ENCODE peak calls at places on chromosome 2, in nine cellular contexts. M is A549, O is upper lobe of left lung, K is ovary, E is esophagus muscularis mucosa, R is tibial nerve, T is HepG2, D is H1, N is transverse colon. X is an unnamed sample.

GRCh38 chr2:102736174-102736606 is 25.6 kb upstream of the TMEM182 start:
- DNase-seq in O (peak; percentile 49), E (no peak), D (no peak), M (peak; percentile 38), R (no peak), T (peak; percentile 29), N (peak; percentile 58), K (peak; percentile 15), X (no peak)

GRCh38 chr2:65261676-65262075 is 34.0 kb downstream of the ACTR2 start:
- DNase-seq in T (no peak), K (no peak), O (no peak), M (no peak), N (no peak), E (no peak), R (no peak), D (no peak), X (no peak)

GRCh38 chr2:55585451-55586079 is 31.9 kb downstream of the PPP4R3B start:
- DNase-seq in O (no peak), T (no peak), D (no peak), R (no peak), M (no peak), E (no peak), N (no peak), K (no peak), X (no peak)

GRCh38 chr2:241983571-241984270 is 114.2 kb downstream of the RTP5 start:
- DNase-seq in R (no peak), N (no peak), K (no peak), D (no peak), M (no peak), T (no peak), O (no peak), E (no peak), X (no peak)

GRCh38 chr2:25251461-25252273 is 83.3 kb upstream of the POMC start:
- DNase-seq in N (peak; percentile 53), T (peak; percentile 91), K (peak; percentile 60), D (peak; percentile 79), E (no peak), O (peak; percentile 54), R (no peak), M (peak; percentile 67), X (peak; percentile 79)

GRCh38 chr2:190607657-190608357 is 41.1 kb upstream of the NAB1 start:
- DNase-seq in R (no peak), K (no peak), E (peak; percentile 45), M (peak; percentile 58), D (no peak), O (no peak), N (no peak), T (no peak), X (no peak)

GRCh38 chr2:219713110-219713509 is 85.7 kb downstream of the SLC4A3 start:
- DNase-seq in E (peak; percentile 21), D (no peak), T (peak; percentile 36), R (no peak), M (peak; percentile 17), O (no peak), N (no peak), K (no peak), X (no peak)

GRCh38 chr2:157898591-157898996 is 22.5 kb upstream of the ACVR1 start:
- DNase-seq in R (no peak), T (no peak), M (no peak), N (no peak), E (no peak), D (no peak), K (peak; percentile 80), O (peak; percentile 51), X (peak; percentile 69)

GRCh38 chr2:226981731-226982373 is 146.0 kb downstream of the RHBDD1 start:
- DNase-seq in K (no peak), E (no peak), D (no peak), R (no peak), T (no peak), N (no peak), O (no peak), M (no peak), X (no peak)

GRCh38 chr2:195520671-195521155 is 136.3 kb upstream of the SLC39A10 start:
- DNase-seq in K (no peak), E (no peak), D (no peak), T (no peak), M (peak; percentile 90), R (no peak), O (no peak), N (no peak), X (no peak)
- H3K27ac ChIP-seq in K (no peak overlapping the region), E (no peak overlapping the region), D (no peak overlapping the region), T (no peak overlapping the region), M (peak overlapping the region; percentile 91), R (no peak overlapping the region), O (no peak overlapping the region), N (no peak overlapping the region), X (no peak overlapping the region)

DNA sequence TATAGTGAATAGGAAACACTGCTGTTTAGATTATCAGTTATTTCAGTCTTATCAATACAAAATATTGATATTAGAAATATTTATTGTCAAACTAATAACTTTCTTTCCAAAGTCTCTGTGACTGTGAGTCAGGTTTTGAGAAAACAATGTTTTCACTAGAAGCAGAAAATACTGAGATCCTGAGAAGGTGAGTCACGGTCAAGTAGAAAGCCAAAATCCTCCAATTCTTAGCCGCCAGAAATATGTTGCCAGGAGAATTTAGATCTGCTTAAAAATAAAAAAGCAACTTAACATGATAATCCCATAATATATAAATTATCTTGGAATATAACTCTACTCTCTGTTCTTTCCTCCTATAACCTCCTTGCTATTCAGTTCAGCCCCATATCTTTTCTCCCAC is 181.9 kb upstream of the NRXN1 start:
- DNase-seq in R (no peak), N (no peak), D (no peak), E (no peak), T (no peak), M (no peak), O (no peak), K (no peak), X (no peak)
- TF ChIP-seq EP300 in R (no peak), N (no peak), D (no peak), E (no peak), T (no peak), M (no peak), O (no peak), K (no peak), X (no peak)

GRCh38 chr2:66872056-66872821 is 437.3 kb downstream of the MEIS1 start:
- DNase-seq in D (no peak), R (no peak), N (no peak), E (no peak), T (no peak), K (no peak), O (no peak), M (no peak), X (no peak)
- TF ChIP-seq POLR2A in D (no peak), R (no peak), N (no peak), E (no peak), T (no peak), K (no peak), O (no peak), M (no peak), X (no peak)

DNA sequence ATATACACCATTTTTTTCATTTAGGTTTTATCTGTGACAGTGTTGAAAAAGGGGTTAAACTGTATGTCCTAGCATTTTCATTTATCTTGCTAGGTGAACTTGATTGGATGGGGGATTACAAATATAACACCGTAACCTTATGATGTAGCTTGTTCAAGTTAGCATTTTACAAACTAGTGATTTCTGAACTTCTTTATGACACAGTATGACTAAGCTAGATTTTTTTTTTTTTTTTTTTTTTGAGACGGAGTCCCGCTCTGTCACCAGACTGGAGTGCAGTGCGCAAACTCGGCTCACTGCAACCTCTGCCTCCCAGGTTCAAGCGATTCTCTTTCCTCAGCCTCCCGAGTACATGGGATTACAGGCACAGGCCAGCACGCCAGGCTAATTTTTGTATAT is 47.1 kb downstream of the KCMF1 start:
- DNase-seq in R (no peak), E (no peak), K (no peak), T (no peak), N (no peak), D (no peak), O (no peak), M (no peak), X (no peak)
- H3K27ac ChIP-seq in R (no peak overlapping the region), E (no peak overlapping the region), K (no peak overlapping the region), T (peak overlapping the region; percentile 6), N (peak overlapping the region; percentile 64), D (no peak overlapping the region), O (no peak overlapping the region), M (peak overlapping the region; percentile 58), X (no peak overlapping the region)

DNA sequence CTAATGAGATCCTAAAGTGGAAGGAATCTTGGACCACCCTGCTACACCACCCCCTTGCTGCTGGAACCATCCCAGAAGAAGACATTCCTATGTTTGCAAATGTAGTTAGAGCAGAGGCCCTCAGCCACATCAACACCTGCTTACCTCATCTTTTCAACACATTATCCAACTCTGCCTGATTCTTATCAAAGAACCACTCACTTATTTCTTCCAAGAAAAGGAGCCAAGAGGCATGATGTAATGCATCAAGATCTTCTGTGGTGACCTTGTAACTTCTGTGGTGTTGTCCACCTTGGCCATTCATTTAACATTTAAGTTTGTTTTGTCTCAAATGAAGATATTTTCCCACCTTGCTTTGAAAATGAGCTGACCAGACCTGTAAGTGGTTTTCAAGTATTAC is 338.1 kb downstream of the CTNNA2 start:
- DNase-seq in D (no peak), E (no peak), O (no peak), T (no peak), R (no peak), K (no peak), M (no peak), N (no peak), X (no peak)
- TF ChIP-seq EP300 in D (no peak), E (no peak), O (no peak), T (no peak), R (no peak), K (no peak), M (no peak), N (no peak), X (no peak)

DNA sequence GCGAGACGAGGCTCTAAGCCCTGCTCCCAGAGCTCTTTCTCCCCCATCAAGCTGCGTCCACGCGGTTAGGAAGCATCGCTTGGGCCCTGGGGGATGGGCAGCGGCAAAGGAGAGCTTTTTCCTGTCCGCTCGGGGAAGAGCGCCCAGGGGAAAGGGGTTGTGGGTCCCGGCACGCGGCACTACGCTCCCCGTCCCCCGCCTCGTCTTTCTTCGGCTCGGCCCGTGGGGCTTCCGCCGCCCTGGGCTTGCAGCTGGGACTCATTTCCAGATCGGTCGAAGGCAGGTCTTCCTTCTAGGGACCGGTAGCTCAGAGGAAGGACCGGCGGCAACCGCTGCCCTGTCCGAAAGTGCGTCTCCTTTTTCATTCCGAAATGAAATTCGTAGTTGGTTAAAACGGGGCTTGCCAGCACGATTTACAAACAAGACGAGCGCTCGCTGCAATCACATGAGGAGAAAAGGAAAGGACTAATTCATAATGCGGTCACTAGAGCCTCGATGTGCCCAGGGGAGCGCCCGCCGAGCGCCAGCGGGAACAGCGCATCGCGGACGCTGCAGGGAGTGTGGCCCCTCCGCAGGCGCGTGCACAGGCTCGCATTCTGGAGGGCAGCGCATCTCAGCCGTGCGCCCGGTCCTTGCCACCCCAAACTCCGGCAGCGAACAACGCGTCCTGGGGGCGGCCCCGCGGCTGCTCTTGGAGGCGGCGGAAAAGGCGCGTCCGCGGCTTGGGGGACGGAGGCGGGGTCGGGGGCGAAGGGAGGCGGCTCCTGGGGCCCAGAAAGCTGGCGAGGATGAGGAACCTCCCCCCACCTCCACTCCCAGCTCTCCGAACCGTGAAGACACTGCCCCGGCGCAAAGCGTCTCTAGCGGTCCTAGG is 3.6 kb upstream of the ITPRIPL1 start:
- DNase-seq in K (no peak), R (no peak), M (peak; percentile 55), E (no peak), O (peak; percentile 54), D (peak; percentile 87), N (peak; percentile 71), T (peak; percentile 14), X (no peak)
- TF ChIP-seq POLR2A in K (no peak), R (peak; percentile 12), M (peak; percentile 43), E (no peak), O (no peak), D (no peak), N (peak; percentile 29), T (no peak), X (no peak)

GRCh38 chr2:231299267-231299666 is 96.2 kb upstream of the B3GNT7 start:
- DNase-seq in E (peak; percentile 90), D (no peak), N (no peak), K (no peak), R (no peak), T (no peak), O (no peak), M (no peak), X (no peak)
- H3K27ac ChIP-seq in E (no peak overlapping the region), D (no peak overlapping the region), N (peak overlapping the region; percentile 2), K (no peak overlapping the region), R (no peak overlapping the region), T (no peak overlapping the region), O (no peak overlapping the region), M (peak overlapping the region; percentile 38), X (no peak overlapping the region)